ENCODE peak calls at places on chromosomes 11 and 22, in five cellular contexts. F, L, B, R and M are unnamed samples.
A peak's percentile ranks its signal among the peaks of the same experiment; 100 is the strongest.

GRCh38 chr11:28559497-28559896 is 451.3 kb downstream of the METTL15 start:
- DNase-seq in R (no peak), F (no peak), L (peak; percentile 83), B (no peak), M (no peak)

GRCh38 chr11:124612567-124613245 is 1.5 kb downstream of the PANX3 start:
- DNase-seq in L (peak; percentile 23), F (no peak), B (no peak), R (no peak), M (no peak)

GRCh38 chr22:46936378-46936916 is 174.0 kb downstream of the TBC1D22A start:
- DNase-seq in L (no peak), F (no peak), R (no peak), B (peak; percentile 20), M (no peak)

GRCh38 chr11:13831707-13832106 is 130.8 kb upstream of the SPON1 start:
- DNase-seq in F (no peak), R (no peak), L (no peak), B (no peak), M (no peak)

GRCh38 chr11:125380756-125381445 is 115.2 kb downstream of the FEZ1 start:
- DNase-seq in L (no peak), B (no peak), F (no peak), R (no peak), M (no peak)

GRCh38 chr11:133951484-133952198 is 5.1 kb downstream of the IGSF9B start:
- DNase-seq in B (no peak), L (peak; percentile 4), R (no peak), F (no peak), M (no peak)

GRCh38 chr22:47129902-47130301 is 367.5 kb downstream of the TBC1D22A start:
- DNase-seq in B (no peak), L (no peak), F (no peak), R (no peak), M (peak; percentile 86)

GRCh38 chr11:129815596-129816461 is at the start of gene TMEM45B:
- DNase-seq in L (no peak), R (peak; percentile 4), F (peak; percentile 64), B (no peak), M (peak; percentile 52)

GRCh38 chr11:118435233-118435892 is 929 bp upstream of the KMT2A start:
- DNase-seq in R (peak; percentile 80), B (peak; percentile 26), L (peak; percentile 20), F (peak; percentile 44), M (peak; percentile 31)

GRCh38 chr22:33083212-33083611 is 25.0 kb upstream of the SYN3 start:
- DNase-seq in B (no peak), R (no peak), L (no peak), F (no peak), M (no peak)
- TF ChIP-seq CTCF in B (no peak), R (peak; percentile 27), L (no peak), F (no peak), M (no peak)

DNA sequence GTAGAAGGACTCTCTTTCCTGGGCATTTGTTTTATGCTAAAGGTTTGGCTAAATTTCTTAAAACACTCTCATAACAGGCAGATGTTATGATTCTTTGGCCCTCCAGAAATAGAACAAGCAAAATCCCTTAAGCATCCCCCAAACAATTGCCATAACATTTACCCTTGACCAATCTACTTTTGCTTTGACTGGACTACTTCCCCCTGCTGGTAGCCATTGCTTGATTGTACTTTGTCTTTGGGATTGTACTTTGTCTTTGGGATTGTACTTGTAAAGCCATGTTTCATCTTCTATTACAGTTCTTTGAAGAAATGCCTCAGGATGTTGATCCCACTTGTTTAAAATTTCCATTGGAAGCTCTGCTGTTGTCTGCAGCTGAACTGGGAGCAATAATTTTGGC is 53.3 kb upstream of the GLYAT start:
- DNase-seq in B (no peak), R (no peak), L (no peak), F (no peak), M (no peak)
- TF ChIP-seq CTCF in B (no peak), R (no peak), L (no peak), F (no peak), M (no peak)

GRCh38 chr11:76038608-76039007 is 167.7 kb downstream of the WNT11 start:
- DNase-seq in F (no peak), B (no peak), R (no peak), L (no peak), M (no peak)

GRCh38 chr11:76044750-76045320 is 161.5 kb downstream of the WNT11 start:
- DNase-seq in B (no peak), R (no peak), F (no peak), L (no peak), M (no peak)

GRCh38 chr11:76041208-76041607 is 165.1 kb downstream of the WNT11 start:
- DNase-seq in F (no peak), R (no peak), B (no peak), L (no peak), M (no peak)
- TF ChIP-seq CTCF in F (no peak), R (no peak), B (no peak), L (no peak), M (no peak)

GRCh38 chr11:8298801-8299786 is 35.4 kb upstream of the LMO1 start:
- DNase-seq in F (no peak), B (no peak), L (no peak), R (no peak), M (no peak)

GRCh38 chr11:8297781-8298440 is 34.2 kb upstream of the LMO1 start:
- DNase-seq in L (no peak), F (no peak), R (no peak), B (no peak), M (no peak)

GRCh38 chr11:8296872-8297271 is 33.2 kb upstream of the LMO1 start:
- DNase-seq in L (no peak), R (no peak), F (no peak), B (no peak), M (no peak)

GRCh38 chr11:8296203-8296602 is 32.5 kb upstream of the LMO1 start:
- DNase-seq in R (no peak), L (no peak), F (no peak), B (no peak), M (no peak)

GRCh38 chr11:8301622-8302021 is 37.9 kb upstream of the LMO1 start:
- DNase-seq in R (no peak), B (no peak), L (no peak), F (no peak), M (no peak)
- TF ChIP-seq CTCF in R (no peak), B (no peak), L (no peak), F (no peak), M (no peak)

DNA sequence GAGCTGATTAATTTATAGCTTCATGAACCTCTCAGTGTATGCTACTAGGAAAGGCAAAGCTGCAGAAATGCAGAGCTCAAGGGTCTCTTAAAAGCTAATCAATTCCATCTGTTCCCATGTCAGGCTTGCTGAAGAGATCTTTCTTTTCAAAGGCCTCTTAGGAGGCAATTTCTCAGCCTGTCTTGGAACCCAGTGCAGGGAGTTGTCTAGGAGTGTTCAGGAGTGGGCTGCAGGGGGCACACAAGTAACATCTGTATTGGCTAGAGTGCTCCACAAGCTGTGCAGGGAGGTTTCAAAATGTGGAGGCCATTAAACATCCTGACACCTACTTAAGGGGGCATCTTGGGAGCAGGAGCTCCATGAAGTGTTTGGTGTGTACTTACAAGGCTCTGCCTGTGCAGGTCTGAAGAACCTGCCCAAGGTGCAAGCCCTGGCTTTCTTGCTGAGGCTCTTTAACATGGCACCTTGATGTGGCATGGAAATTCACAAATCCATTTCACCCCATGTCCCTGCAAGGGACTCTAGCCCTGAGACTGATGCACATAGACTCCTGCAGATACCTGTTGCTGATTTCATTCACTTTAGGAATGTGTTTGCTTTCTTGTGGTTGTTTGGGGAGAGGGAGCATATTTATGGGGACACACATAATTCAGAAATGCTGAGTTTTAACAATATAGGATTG is 134.7 kb downstream of the ME3 start:
- DNase-seq in R (no peak), L (no peak), B (no peak), F (no peak), M (no peak)
- TF ChIP-seq CTCF in R (peak; percentile 25), L (peak; percentile 28), B (no peak), F (no peak), M (no peak)

GRCh38 chr22:25216230-25216629 is 3.2 kb upstream of the CRYBB2 start:
- DNase-seq in F (no peak), L (no peak), B (no peak), R (no peak), M (no peak)

GRCh38 chr22:25213221-25213620 is 6.2 kb upstream of the CRYBB2 start:
- DNase-seq in F (no peak), B (no peak), L (no peak), R (no peak), M (no peak)

GRCh38 chr22:25210831-25211230 is 8.6 kb upstream of the CRYBB2 start:
- DNase-seq in B (no peak), R (no peak), F (no peak), L (no peak), M (no peak)

GRCh38 chr22:25208743-25209505 is 9.3 kb downstream of the CRYBB3 start:
- DNase-seq in F (no peak), L (no peak), B (no peak), R (no peak), M (no peak)

DNA sequence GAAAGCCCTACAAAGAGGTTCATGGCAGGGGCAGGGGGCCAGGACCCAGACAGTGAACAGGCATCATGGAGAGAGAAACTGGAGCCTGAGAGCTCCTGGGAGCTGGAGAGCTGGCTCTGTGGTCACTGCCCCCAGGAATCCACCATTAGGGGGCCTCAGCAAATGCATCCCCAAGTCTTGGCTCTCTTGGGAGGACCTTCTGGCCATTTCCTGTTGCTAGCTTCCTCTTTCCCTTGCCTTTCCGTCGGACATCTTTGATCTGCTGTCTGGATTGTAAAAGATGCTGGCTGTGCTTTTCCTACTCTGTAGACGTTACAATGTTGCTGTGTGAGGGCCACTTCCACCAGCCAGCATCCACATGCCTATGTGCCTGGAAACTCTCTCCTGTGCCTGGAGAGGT is 7.1 kb upstream of the CRYBB2 start:
- DNase-seq in F (no peak), L (no peak), B (no peak), R (no peak), M (no peak)
- TF ChIP-seq CTCF in F (no peak), L (no peak), B (no peak), R (no peak), M (no peak)